ENCODE peak calls at places on chromosome 21, in six cellular contexts. One of them, this sample, is unnamed.
A peak's percentile ranks its signal among the peaks of the same experiment; 100 is the strongest.

GRCh38 chr21:27532081-27532480 is 565.2 kb upstream of the ADAMTS5 start:
- DNase-seq in heart right ventricle: no peak
- DNase-seq in cardiac fibroblast: peak; percentile 56
- DNase-seq in esophagus muscularis mucosa: no peak
- DNase-seq in astrocyte of the cerebellum: no peak
- DNase-seq in retinal pigment epithelial cell: no peak
- DNase-seq in this sample: no peak

GRCh38 chr21:15051652-15052554 is 12.9 kb downstream of the NRIP1 start:
- DNase-seq in esophagus muscularis mucosa: no peak
- DNase-seq in cardiac fibroblast: peak; percentile 45
- DNase-seq in retinal pigment epithelial cell: peak; percentile 84
- DNase-seq in heart right ventricle: no peak
- DNase-seq in astrocyte of the cerebellum: no peak
- DNase-seq in this sample: no peak

GRCh38 chr21:39381009-39381408 is 32.1 kb upstream of the HMGN1 start:
- DNase-seq in cardiac fibroblast: no peak
- DNase-seq in esophagus muscularis mucosa: no peak
- DNase-seq in astrocyte of the cerebellum: no peak
- DNase-seq in retinal pigment epithelial cell: no peak
- DNase-seq in heart right ventricle: no peak
- DNase-seq in this sample: no peak

GRCh38 chr21:33027401-33028185 is 1.9 kb downstream of the OLIG2 start:
- DNase-seq in heart right ventricle: no peak
- DNase-seq in astrocyte of the cerebellum: no peak
- DNase-seq in esophagus muscularis mucosa: no peak
- DNase-seq in retinal pigment epithelial cell: no peak
- DNase-seq in cardiac fibroblast: no peak
- DNase-seq in this sample: no peak

GRCh38 chr21:37433441-37433840 is 66.9 kb downstream of the DYRK1A start:
- DNase-seq in esophagus muscularis mucosa: no peak
- DNase-seq in heart right ventricle: no peak
- DNase-seq in astrocyte of the cerebellum: no peak
- DNase-seq in cardiac fibroblast: no peak
- DNase-seq in retinal pigment epithelial cell: no peak
- DNase-seq in this sample: no peak

GRCh38 chr21:32368386-32368785 is 24.4 kb downstream of the URB1 start:
- DNase-seq in retinal pigment epithelial cell: no peak
- DNase-seq in cardiac fibroblast: no peak
- DNase-seq in heart right ventricle: no peak
- DNase-seq in esophagus muscularis mucosa: no peak
- DNase-seq in astrocyte of the cerebellum: no peak
- DNase-seq in this sample: no peak

GRCh38 chr21:39422468-39423241 is 22.9 kb downstream of the LCA5L start:
- DNase-seq in astrocyte of the cerebellum: no peak
- DNase-seq in heart right ventricle: no peak
- DNase-seq in retinal pigment epithelial cell: no peak
- DNase-seq in cardiac fibroblast: no peak
- DNase-seq in esophagus muscularis mucosa: no peak
- DNase-seq in this sample: no peak

GRCh38 chr21:33268736-33269441 is 2.7 kb downstream of the IL10RB start:
- DNase-seq in astrocyte of the cerebellum: no peak
- DNase-seq in retinal pigment epithelial cell: no peak
- DNase-seq in esophagus muscularis mucosa: no peak
- DNase-seq in heart right ventricle: no peak
- DNase-seq in cardiac fibroblast: no peak
- DNase-seq in this sample: no peak

GRCh38 chr21:34639882-34640788 is 25.2 kb upstream of the RCAN1 start:
- DNase-seq in astrocyte of the cerebellum: no peak
- DNase-seq in cardiac fibroblast: no peak
- DNase-seq in retinal pigment epithelial cell: no peak
- DNase-seq in heart right ventricle: no peak
- DNase-seq in esophagus muscularis mucosa: no peak
- DNase-seq in this sample: no peak

GRCh38 chr21:34360488-34361241 is 3.1 kb upstream of the KCNE2 start:
- DNase-seq in astrocyte of the cerebellum: no peak
- DNase-seq in esophagus muscularis mucosa: no peak
- DNase-seq in cardiac fibroblast: no peak
- DNase-seq in heart right ventricle: no peak
- DNase-seq in retinal pigment epithelial cell: no peak
- DNase-seq in this sample: no peak

GRCh38 chr21:38679531-38679930 is 126.2 kb upstream of the ETS2 start:
- DNase-seq in heart right ventricle: no peak
- DNase-seq in retinal pigment epithelial cell: no peak
- DNase-seq in esophagus muscularis mucosa: no peak
- DNase-seq in astrocyte of the cerebellum: peak; percentile 59
- DNase-seq in cardiac fibroblast: peak; percentile 72
- DNase-seq in this sample: no peak

GRCh38 chr21:37914211-37914900 is 1.9 kb downstream of the KCNJ6 start:
- DNase-seq in cardiac fibroblast: peak; percentile 2
- DNase-seq in astrocyte of the cerebellum: no peak
- DNase-seq in heart right ventricle: peak; percentile 25
- DNase-seq in retinal pigment epithelial cell: no peak
- DNase-seq in esophagus muscularis mucosa: no peak
- DNase-seq in this sample: no peak

GRCh38 chr21:15210235-15210678 is 145.5 kb upstream of the NRIP1 start:
- DNase-seq in cardiac fibroblast: peak; percentile 62
- DNase-seq in retinal pigment epithelial cell: no peak
- DNase-seq in heart right ventricle: peak; percentile 29
- DNase-seq in astrocyte of the cerebellum: no peak
- DNase-seq in esophagus muscularis mucosa: no peak
- DNase-seq in this sample: no peak

GRCh38 chr21:35606578-35606977 is 453.7 kb downstream of the SETD4 start:
- DNase-seq in cardiac fibroblast: no peak
- DNase-seq in esophagus muscularis mucosa: no peak
- DNase-seq in astrocyte of the cerebellum: no peak
- DNase-seq in retinal pigment epithelial cell: no peak
- DNase-seq in heart right ventricle: no peak
- DNase-seq in this sample: no peak

GRCh38 chr21:38989745-38990423 is 184.2 kb downstream of the ETS2 start:
- DNase-seq in heart right ventricle: no peak
- DNase-seq in cardiac fibroblast: peak; percentile 93
- DNase-seq in astrocyte of the cerebellum: peak; percentile 95
- DNase-seq in esophagus muscularis mucosa: no peak
- DNase-seq in retinal pigment epithelial cell: peak; percentile 60
- DNase-seq in this sample: no peak

GRCh38 chr21:32241434-32241785 is 37.4 kb downstream of the MIS18A start:
- DNase-seq in astrocyte of the cerebellum: no peak
- DNase-seq in retinal pigment epithelial cell: no peak
- DNase-seq in esophagus muscularis mucosa: peak; percentile 79
- DNase-seq in cardiac fibroblast: no peak
- DNase-seq in heart right ventricle: no peak
- DNase-seq in this sample: no peak

GRCh38 chr21:34762761-34763160 is 94.0 kb downstream of the CLIC6 start:
- DNase-seq in astrocyte of the cerebellum: peak; percentile 57
- DNase-seq in cardiac fibroblast: peak; percentile 33
- DNase-seq in heart right ventricle: no peak
- DNase-seq in esophagus muscularis mucosa: no peak
- DNase-seq in retinal pigment epithelial cell: no peak
- DNase-seq in this sample: no peak

GRCh38 chr21:15104470-15104869 is 39.7 kb upstream of the NRIP1 start:
- DNase-seq in retinal pigment epithelial cell: no peak
- DNase-seq in cardiac fibroblast: no peak
- DNase-seq in astrocyte of the cerebellum: no peak
- DNase-seq in heart right ventricle: no peak
- DNase-seq in esophagus muscularis mucosa: no peak
- DNase-seq in this sample: no peak

GRCh38 chr21:17396948-17397347 is 115.9 kb upstream of the CXADR start:
- DNase-seq in retinal pigment epithelial cell: no peak
- DNase-seq in astrocyte of the cerebellum: no peak
- DNase-seq in esophagus muscularis mucosa: no peak
- DNase-seq in cardiac fibroblast: no peak
- DNase-seq in heart right ventricle: no peak
- DNase-seq in this sample: no peak

GRCh38 chr21:34243562-34243961 is 120.2 kb upstream of the KCNE2 start:
- DNase-seq in cardiac fibroblast: peak; percentile 42
- DNase-seq in retinal pigment epithelial cell: no peak
- DNase-seq in heart right ventricle: no peak
- DNase-seq in astrocyte of the cerebellum: no peak
- DNase-seq in esophagus muscularis mucosa: no peak
- DNase-seq in this sample: no peak

GRCh38 chr21:38533887-38534286 is 35.6 kb upstream of the ERG start:
- DNase-seq in astrocyte of the cerebellum: no peak
- DNase-seq in cardiac fibroblast: peak; percentile 3
- DNase-seq in heart right ventricle: no peak
- DNase-seq in esophagus muscularis mucosa: no peak
- DNase-seq in retinal pigment epithelial cell: no peak
- DNase-seq in this sample: no peak

GRCh38 chr21:43360441-43361126 is 66.3 kb downstream of the SIK1 start:
- DNase-seq in esophagus muscularis mucosa: no peak
- DNase-seq in cardiac fibroblast: no peak
- DNase-seq in heart right ventricle: peak; percentile 15
- DNase-seq in retinal pigment epithelial cell: no peak
- DNase-seq in astrocyte of the cerebellum: no peak
- DNase-seq in this sample: no peak

GRCh38 chr21:43362928-43363314 is 64.0 kb downstream of the SIK1 start:
- DNase-seq in heart right ventricle: peak; percentile 3
- DNase-seq in esophagus muscularis mucosa: no peak
- DNase-seq in cardiac fibroblast: no peak
- DNase-seq in retinal pigment epithelial cell: no peak
- DNase-seq in astrocyte of the cerebellum: peak; percentile 42
- DNase-seq in this sample: no peak

GRCh38 chr21:43361493-43362296 is 65.2 kb downstream of the SIK1 start:
- DNase-seq in astrocyte of the cerebellum: no peak
- DNase-seq in retinal pigment epithelial cell: no peak
- DNase-seq in heart right ventricle: peak; percentile 62
- DNase-seq in cardiac fibroblast: no peak
- DNase-seq in esophagus muscularis mucosa: no peak
- DNase-seq in this sample: no peak

GRCh38 chr21:43362306-43362927 is 64.5 kb downstream of the SIK1 start:
- DNase-seq in astrocyte of the cerebellum: peak; percentile 20
- DNase-seq in cardiac fibroblast: peak; percentile 63
- DNase-seq in heart right ventricle: peak; percentile 83
- DNase-seq in esophagus muscularis mucosa: no peak
- DNase-seq in retinal pigment epithelial cell: no peak
- DNase-seq in this sample: no peak

DNA sequence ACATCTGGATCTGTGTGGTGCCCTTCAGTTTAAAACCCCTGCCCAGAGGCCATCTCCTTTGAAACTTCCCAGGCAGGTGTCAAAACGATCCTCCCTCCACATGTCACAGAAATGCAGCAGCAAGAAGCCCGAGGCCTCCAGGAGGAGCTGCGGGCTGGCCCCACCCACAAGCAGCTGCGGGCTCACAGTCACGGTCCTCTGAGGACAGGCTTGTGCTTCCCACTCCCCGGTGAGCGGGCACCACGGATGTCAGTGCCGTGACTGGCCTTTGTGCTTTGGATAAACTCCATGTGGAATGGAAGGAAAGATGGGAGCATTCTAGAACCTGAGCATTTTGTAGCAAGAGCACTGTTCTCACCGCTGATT is 65.8 kb downstream of the SIK1 start:
- DNase-seq in heart right ventricle: peak; percentile 60
- DNase-seq in retinal pigment epithelial cell: no peak
- DNase-seq in esophagus muscularis mucosa: no peak
- DNase-seq in astrocyte of the cerebellum: no peak
- DNase-seq in cardiac fibroblast: no peak
- DNase-seq in this sample: no peak
- TF ChIP-seq CTCF in heart right ventricle: no peak
- TF ChIP-seq CTCF in retinal pigment epithelial cell: no peak
- TF ChIP-seq CTCF in esophagus muscularis mucosa: no peak
- TF ChIP-seq CTCF in astrocyte of the cerebellum: no peak
- TF ChIP-seq CTCF in cardiac fibroblast: peak; percentile 17
- TF ChIP-seq CTCF in this sample: no peak

GRCh38 chr21:44927259-44927586 is 6.5 kb upstream of the ITGB2 start:
- DNase-seq in astrocyte of the cerebellum: no peak
- DNase-seq in esophagus muscularis mucosa: no peak
- DNase-seq in retinal pigment epithelial cell: no peak
- DNase-seq in heart right ventricle: no peak
- DNase-seq in cardiac fibroblast: no peak
- DNase-seq in this sample: no peak

GRCh38 chr21:44929799-44930542 is 9.3 kb upstream of the ITGB2 start:
- DNase-seq in retinal pigment epithelial cell: no peak
- DNase-seq in esophagus muscularis mucosa: no peak
- DNase-seq in astrocyte of the cerebellum: no peak
- DNase-seq in heart right ventricle: no peak
- DNase-seq in cardiac fibroblast: no peak
- DNase-seq in this sample: no peak

GRCh38 chr21:44926364-44927101 is 5.8 kb upstream of the ITGB2 start:
- DNase-seq in esophagus muscularis mucosa: no peak
- DNase-seq in cardiac fibroblast: no peak
- DNase-seq in heart right ventricle: no peak
- DNase-seq in retinal pigment epithelial cell: no peak
- DNase-seq in astrocyte of the cerebellum: no peak
- DNase-seq in this sample: no peak

GRCh38 chr21:44929242-44929798 is 8.6 kb upstream of the ITGB2 start:
- DNase-seq in astrocyte of the cerebellum: no peak
- DNase-seq in retinal pigment epithelial cell: no peak
- DNase-seq in esophagus muscularis mucosa: no peak
- DNase-seq in cardiac fibroblast: no peak
- DNase-seq in heart right ventricle: no peak
- DNase-seq in this sample: no peak

DNA sequence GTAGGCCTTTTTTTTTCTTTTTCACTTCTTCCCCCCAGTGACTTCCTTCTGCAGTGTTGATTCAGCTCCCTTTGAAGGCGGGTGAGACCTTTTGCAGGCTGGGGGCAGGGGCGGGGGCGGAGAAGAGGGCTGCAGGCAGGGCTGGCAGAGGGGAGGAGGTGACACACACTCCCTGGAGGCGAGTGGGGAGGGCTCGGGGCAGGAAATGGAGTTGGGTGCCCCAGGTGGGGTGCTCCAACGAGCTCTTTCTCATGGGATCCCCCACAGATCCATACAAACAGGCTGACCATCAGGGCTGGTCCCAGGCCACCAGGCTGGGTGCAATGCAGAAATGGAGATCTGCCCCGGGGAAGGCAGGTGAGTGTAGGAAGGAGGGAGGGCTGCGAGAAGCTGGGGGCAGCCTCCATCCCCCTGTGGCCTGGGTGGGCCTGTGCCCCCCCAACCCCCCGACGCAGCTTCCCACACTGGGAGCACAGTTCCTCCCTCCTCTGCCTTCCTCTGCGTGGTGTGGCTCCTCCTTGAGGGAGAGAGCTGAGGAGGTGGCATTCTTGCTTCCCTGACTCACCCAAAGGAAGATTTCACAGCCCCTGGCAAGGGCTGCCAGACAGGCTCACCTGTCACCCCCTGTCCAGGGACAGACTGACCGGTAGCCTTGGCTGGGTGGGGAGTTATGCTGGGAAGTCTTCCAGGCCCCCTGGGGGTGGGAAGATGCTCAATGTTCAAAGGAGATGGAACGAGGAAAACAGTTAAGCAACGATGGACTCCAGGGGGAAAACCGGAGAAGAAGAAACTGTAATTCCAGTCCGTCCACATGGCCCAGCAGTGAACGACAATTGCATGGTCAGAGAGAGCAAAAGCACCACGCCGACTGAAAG is 7.1 kb upstream of the ITGB2 start:
- DNase-seq in cardiac fibroblast: peak; percentile 56
- DNase-seq in esophagus muscularis mucosa: no peak
- DNase-seq in astrocyte of the cerebellum: no peak
- DNase-seq in heart right ventricle: peak; percentile 57
- DNase-seq in retinal pigment epithelial cell: no peak
- DNase-seq in this sample: peak; percentile 50
- H3K4me3 ChIP-seq in cardiac fibroblast: no peak overlapping the region
- H3K4me3 ChIP-seq in esophagus muscularis mucosa: no peak overlapping the region
- H3K4me3 ChIP-seq in astrocyte of the cerebellum: no peak overlapping the region
- H3K4me3 ChIP-seq in heart right ventricle: no peak overlapping the region
- H3K4me3 ChIP-seq in retinal pigment epithelial cell: no peak overlapping the region
- H3K4me3 ChIP-seq in this sample: peak overlapping the region; percentile 32

GRCh38 chr21:26169061-26169610 is 1.4 kb downstream of the APP start:
- DNase-seq in heart right ventricle: no peak
- DNase-seq in retinal pigment epithelial cell: no peak
- DNase-seq in cardiac fibroblast: peak; percentile 79
- DNase-seq in esophagus muscularis mucosa: no peak
- DNase-seq in astrocyte of the cerebellum: peak; percentile 55
- DNase-seq in this sample: no peak
- TF ChIP-seq CTCF in heart right ventricle: peak; percentile 7
- TF ChIP-seq CTCF in retinal pigment epithelial cell: peak; percentile 54
- TF ChIP-seq CTCF in cardiac fibroblast: peak; percentile 48
- TF ChIP-seq CTCF in esophagus muscularis mucosa: peak; percentile 31
- TF ChIP-seq CTCF in astrocyte of the cerebellum: peak; percentile 61
- TF ChIP-seq CTCF in this sample: peak; percentile 42

GRCh38 chr21:41345934-41346685 is 15.7 kb upstream of the MX2 start:
- DNase-seq in retinal pigment epithelial cell: no peak
- DNase-seq in esophagus muscularis mucosa: peak; percentile 74
- DNase-seq in cardiac fibroblast: no peak
- DNase-seq in astrocyte of the cerebellum: no peak
- DNase-seq in heart right ventricle: no peak
- DNase-seq in this sample: no peak
- H3K4me3 ChIP-seq in retinal pigment epithelial cell: no peak overlapping the region
- H3K4me3 ChIP-seq in esophagus muscularis mucosa: no peak overlapping the region
- H3K4me3 ChIP-seq in cardiac fibroblast: no peak overlapping the region
- H3K4me3 ChIP-seq in astrocyte of the cerebellum: no peak overlapping the region
- H3K4me3 ChIP-seq in heart right ventricle: no peak overlapping the region
- H3K4me3 ChIP-seq in this sample: no peak overlapping the region

This sample was measured in epithelial cell of proximal tubule.